ENCODE peak calls at places on chromosomes 2 and 18, in four cellular contexts. H, I, C and W are unnamed samples.

GRCh38 chr2:8544786-8545631 is 136.8 kb upstream of the ID2 start:
- DNase-seq in C (peak), I (no peak), H (peak), W (peak)

GRCh38 chr2:1339757-1340515 is 73.3 kb upstream of the TPO start:
- DNase-seq in H (no peak), I (no peak), C (no peak), W (no peak)

GRCh38 chr2:237041231-237041630 is 44.5 kb upstream of the COPS8 start:
- DNase-seq in H (no peak), I (no peak), C (no peak), W (no peak)

GRCh38 chr2:225274751-225275150 is 124.8 kb upstream of the NYAP2 start:
- DNase-seq in H (no peak), I (peak), C (peak), W (peak)

GRCh38 chr2:201129044-201129505 is 13.1 kb downstream of the CFLAR start:
- DNase-seq in H (peak), I (peak), C (peak), W (peak)

GRCh38 chr2:31129835-31130561 is 8.2 kb downstream of the GALNT14 start:
- DNase-seq in I (no peak), C (no peak), H (no peak), W (no peak)

GRCh38 chr2:200761168-200761715 is 50.5 kb upstream of the BZW1 start:
- DNase-seq in I (no peak), C (no peak), H (no peak), W (no peak)

GRCh38 chr2:167059173-167059572 is 170.9 kb downstream of the XIRP2 start:
- DNase-seq in H (no peak), I (no peak), C (no peak), W (no peak)

GRCh38 chr2:46170611-46171385 is 126.4 kb upstream of the EPAS1 start:
- DNase-seq in C (no peak), I (peak), H (no peak), W (no peak)

GRCh38 chr2:63735931-63736820 is 105.5 kb upstream of the UGP2 start:
- DNase-seq in H (no peak), I (peak), C (peak), W (no peak)

GRCh38 chr2:174627216-174627615 is 29.6 kb upstream of the WIPF1 start:
- DNase-seq in C (no peak), H (no peak), I (no peak), W (no peak)

GRCh38 chr2:85237849-85238570 is 89.8 kb downstream of the TGOLN2 start:
- DNase-seq in C (no peak), I (no peak), H (no peak), W (no peak)

GRCh38 chr18:40094441-40094840 is 1860.6 kb upstream of the PIK3C3 start:
- DNase-seq in I (peak), C (no peak), H (no peak), W (no peak)

GRCh38 chr2:207252979-207253640 is 87.4 kb upstream of the KLF7 start:
- DNase-seq in I (no peak), C (no peak), H (no peak), W (no peak)

GRCh38 chr18:50178601-50179000 is 16.3 kb downstream of the MYO5B start:
- DNase-seq in H (no peak), I (no peak), C (no peak), W (no peak)

GRCh38 chr18:50181590-50181989 is 13.4 kb downstream of the MYO5B start:
- DNase-seq in I (no peak), H (no peak), C (no peak), W (no peak)

GRCh38 chr18:50179465-50179864 is 15.5 kb downstream of the MYO5B start:
- DNase-seq in C (no peak), H (no peak), I (no peak), W (no peak)

GRCh38 chr18:50182516-50182915 is 12.4 kb downstream of the MYO5B start:
- DNase-seq in H (no peak), I (no peak), C (no peak), W (no peak)

DNA sequence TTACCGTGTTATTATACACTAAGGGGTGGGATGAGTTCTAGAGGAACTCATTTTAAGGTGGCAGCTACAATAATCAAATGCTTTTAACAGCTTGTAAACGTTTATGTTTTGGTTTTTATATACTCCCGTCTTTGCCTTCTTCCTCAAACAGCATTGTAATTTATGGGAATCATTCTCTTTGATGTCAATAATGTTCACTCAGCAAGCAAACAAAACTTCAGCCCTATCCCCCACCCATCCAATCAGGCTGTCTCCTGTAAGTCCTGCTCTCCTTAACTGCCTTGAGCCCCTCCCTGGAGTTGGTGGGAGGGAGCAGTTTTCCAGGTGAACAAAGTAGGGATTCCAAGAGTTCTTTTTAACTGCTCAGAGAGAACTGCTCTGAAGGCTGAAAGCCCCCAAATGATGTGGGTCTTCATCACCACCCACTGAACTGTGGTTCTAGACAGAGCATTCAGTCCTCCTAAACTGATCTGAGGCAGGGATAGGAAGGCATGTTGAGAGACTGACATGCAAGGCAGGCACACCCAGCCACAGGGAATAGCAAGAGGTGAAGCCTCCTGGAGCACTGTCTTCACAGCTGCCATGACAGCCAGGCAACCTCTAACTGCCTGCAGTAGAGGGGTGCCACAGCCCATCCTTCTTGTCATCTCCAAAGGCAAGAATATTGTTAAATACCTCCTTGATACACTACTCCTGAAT is 17.5 kb downstream of the MYO5B start:
- DNase-seq in C (no peak), I (no peak), H (no peak), W (no peak)
- H3K27ac ChIP-seq in C (no peak), I (no peak), H (no peak), W (no peak)

GRCh38 chr2:240373289-240373885 is 62.1 kb upstream of the GPC1 start:
- DNase-seq in I (no peak), H (no peak), C (no peak), W (no peak)
- H3K27ac ChIP-seq in I (no peak), H (peak), C (peak), W (peak)

GRCh38 chr18:4318311-4318710 is 136.8 kb downstream of the DLGAP1 start:
- DNase-seq in C (no peak), H (no peak), I (no peak), W (no peak)

DNA sequence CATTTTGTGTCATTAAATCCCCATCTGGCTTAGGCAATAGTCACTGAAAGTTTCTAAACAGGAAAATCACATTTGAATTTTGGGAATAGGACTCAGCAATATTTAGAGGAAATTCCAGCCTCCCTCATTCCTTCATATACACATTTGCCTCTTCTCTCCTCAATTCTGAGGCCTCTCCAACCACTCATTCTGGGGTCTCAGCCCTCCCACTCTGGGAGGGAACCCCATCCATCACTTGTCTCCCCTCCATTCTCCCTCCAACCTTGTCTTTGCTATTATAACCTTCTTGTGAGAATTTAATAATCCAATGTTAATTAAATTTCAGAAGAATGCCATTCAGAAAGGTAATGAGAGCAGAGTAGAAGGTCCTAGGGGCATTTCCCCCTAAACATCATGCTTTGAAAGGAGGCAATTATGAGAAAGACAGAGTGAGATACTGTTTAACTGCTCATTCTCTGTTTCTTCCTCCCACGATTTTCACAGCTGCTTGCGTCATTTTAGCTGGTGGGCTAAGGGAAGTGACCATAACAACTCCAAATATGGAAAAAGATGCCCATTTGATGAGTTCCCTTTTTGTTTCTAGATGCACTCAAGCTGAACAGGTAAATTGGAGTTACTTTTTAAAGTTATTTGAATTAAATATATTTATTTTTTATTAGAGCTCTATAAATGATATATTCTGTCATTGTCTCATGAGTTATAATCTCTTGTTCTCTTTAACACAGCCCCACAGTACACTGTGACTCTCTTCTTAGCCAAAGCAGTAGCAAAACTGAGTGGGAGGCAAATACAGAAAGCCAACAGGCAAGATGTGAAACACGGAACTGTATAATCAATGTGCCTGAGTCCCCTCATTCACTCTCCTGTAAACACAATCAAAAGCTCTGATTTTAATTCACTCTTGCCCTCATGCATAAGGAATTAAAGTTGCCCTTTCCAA is 135.1 kb downstream of the DLGAP1 start:
- DNase-seq in H (no peak), C (peak), I (no peak), W (no peak)
- H3K27ac ChIP-seq in H (no peak), C (no peak), I (no peak), W (no peak)

GRCh38 chr2:112923967-112924338 is 13.0 kb downstream of the IL37 start:
- DNase-seq in H (no peak), I (no peak), C (no peak), W (no peak)
- H3K27ac ChIP-seq in H (no peak), I (no peak), C (no peak), W (no peak)

DNA sequence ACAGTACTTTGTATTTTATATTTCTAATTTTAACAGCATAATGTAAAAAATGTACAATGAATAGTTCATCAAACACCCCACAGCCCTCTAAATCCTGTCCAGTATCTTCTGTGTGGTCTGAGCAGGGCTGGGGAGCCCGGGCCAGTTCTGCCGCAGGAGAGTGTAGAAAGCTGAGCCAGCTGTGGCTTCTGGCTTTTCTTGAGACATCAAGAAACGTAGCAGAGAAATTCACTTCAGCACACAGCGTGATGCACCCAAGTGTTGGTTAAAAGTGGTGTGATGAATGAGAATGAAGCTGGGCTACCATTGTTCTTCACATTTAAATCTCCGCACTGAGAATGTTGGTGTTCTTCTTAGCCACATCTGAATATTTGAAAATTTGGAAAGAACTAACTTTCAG is 23.6 kb upstream of the TMEM87B start:
- DNase-seq in C (peak), H (no peak), I (no peak), W (no peak)
- H3K27ac ChIP-seq in C (peak), H (no peak), I (no peak), W (no peak)

GRCh38 chr2:102337012-102337411 is 18.6 kb upstream of the IL18R1 start:
- DNase-seq in H (no peak), C (no peak), I (no peak), W (no peak)
- H3K27ac ChIP-seq in H (no peak), C (no peak), I (peak), W (no peak)